ENCODE peak calls at places on chromosomes 13 and 19, in six cellular contexts. Q is SK-N-SH, B is astrocyte, V is PC-9, G is PC-3, I is neural progenitor cell. W is an unnamed sample.

GRCh38 chr19:33146209-33146608 is 14.3 kb downstream of the WDR88 start:
- DNase-seq in Q (no peak), B (no peak), V (no peak), G (no peak), I (no peak), W (no peak)

GRCh38 chr19:9862897-9863296 is 27.8 kb downstream of the PIN1 start:
- DNase-seq in Q (no peak), B (no peak), V (no peak), G (no peak), I (no peak), W (no peak)

GRCh38 chr19:1941146-1942077 is at the start of gene CSNK1G2:
- DNase-seq in Q (no peak), B (no peak), V (no peak), G (no peak), I (no peak), W (no peak)

GRCh38 chr13:76812971-76813691 is 73.1 kb downstream of the KCTD12 start:
- DNase-seq in Q (no peak), B (no peak), V (no peak), G (no peak), I (no peak), W (peak; percentile 31)

GRCh38 chr13:52159159-52159982 is at the start of gene NEK3:
- DNase-seq in Q (peak; percentile 93), B (peak; percentile 49), V (peak; percentile 29), G (peak; percentile 48), I (peak; percentile 84), W (peak; percentile 65)

GRCh38 chr13:102978168-102978567 is 88.0 kb downstream of the SLC10A2 start:
- DNase-seq in Q (no peak), B (no peak), V (no peak), G (no peak), I (no peak), W (no peak)

GRCh38 chr19:3515891-3516422 is 9.8 kb downstream of the FZR1 start:
- DNase-seq in Q (no peak), B (peak; percentile 54), V (no peak), G (no peak), I (no peak), W (peak; percentile 60)

GRCh38 chr13:106176103-106176502 is 359.4 kb downstream of the EFNB2 start:
- DNase-seq in Q (no peak), B (peak; percentile 93), V (no peak), G (no peak), I (no peak), W (peak; percentile 93)

GRCh38 chr19:31139871-31140505 is 209.2 kb downstream of the TSHZ3 start:
- DNase-seq in Q (no peak), B (peak; percentile 93), V (no peak), G (peak; percentile 14), I (no peak), W (peak; percentile 94)

GRCh38 chr19:48969276-48970138 is 4.4 kb downstream of the FTL start:
- DNase-seq in Q (no peak), B (no peak), V (no peak), G (no peak), I (no peak), W (no peak)

GRCh38 chr13:97566907-97567306 is 132.9 kb downstream of the RAP2A start:
- DNase-seq in Q (no peak), B (no peak), V (no peak), G (no peak), I (no peak), W (no peak)
- TF ChIP-seq CTCF in Q (peak; percentile 19), B (no peak), V (no peak), G (no peak), I (no peak), W (no peak)

GRCh38 chr19:12731337-12731736 is 3.1 kb downstream of the TRIR start:
- DNase-seq in Q (no peak), B (no peak), V (no peak), G (no peak), I (no peak), W (no peak)

GRCh38 chr19:12737666-12738351 is 512 bp downstream of the GET3 start:
- DNase-seq in Q (no peak), B (no peak), V (no peak), G (no peak), I (no peak), W (no peak)

GRCh38 chr19:12733907-12734214 is 623 bp downstream of the TRIR start:
- DNase-seq in Q (no peak), B (no peak), V (no peak), G (no peak), I (no peak), W (no peak)

GRCh38 chr19:12733369-12733896 is 1.1 kb downstream of the TRIR start:
- DNase-seq in Q (peak; percentile 76), B (peak; percentile 54), V (no peak), G (peak; percentile 53), I (peak; percentile 52), W (peak; percentile 62)

DNA sequence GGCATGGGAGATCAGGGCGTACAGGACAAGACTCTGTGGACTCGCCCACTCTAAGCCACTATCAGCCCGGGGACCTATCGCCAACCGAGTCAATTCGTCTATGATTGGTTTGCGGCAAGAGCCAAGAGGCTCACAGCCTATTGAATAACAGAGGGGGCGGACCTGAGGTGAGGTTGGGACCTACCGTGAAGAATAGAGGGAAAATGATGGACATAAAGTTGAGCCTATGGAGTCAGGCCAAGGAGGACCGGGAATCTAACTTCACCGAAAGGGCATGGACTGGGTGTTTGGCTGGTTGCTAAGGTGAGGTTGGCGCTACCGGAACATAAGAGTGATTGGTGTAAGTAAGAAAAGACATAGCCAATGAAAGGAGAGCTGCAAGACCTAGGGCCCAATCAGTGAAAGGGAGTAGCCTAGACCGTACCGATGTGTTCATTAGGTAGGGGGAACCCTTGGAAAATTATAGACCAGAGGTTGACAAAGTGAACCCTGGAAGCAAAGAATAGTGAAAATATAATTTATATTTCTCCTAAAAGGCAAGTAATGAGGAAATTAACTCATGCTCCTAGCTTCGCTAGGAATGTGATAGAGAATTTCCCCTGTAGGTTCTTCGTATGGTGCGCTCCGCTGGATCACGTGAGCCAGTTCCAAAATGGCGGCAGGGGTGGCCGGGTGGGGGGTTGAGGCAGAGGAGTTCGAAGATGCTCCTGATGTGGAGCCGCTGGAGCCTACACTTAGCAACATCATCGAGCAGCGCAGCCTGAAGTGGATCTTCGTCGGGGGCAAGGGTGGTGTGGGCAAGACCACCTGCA is at the start of gene GET3:
- DNase-seq in Q (peak; percentile 86), B (peak; percentile 100), V (peak; percentile 94), G (peak; percentile 100), I (peak; percentile 98), W (peak; percentile 100)
- H2AFZ ChIP-seq in Q (peak within 1 kb of the TSS; percentile 82), B (peak within 1 kb of the TSS; percentile 87), V (peak within 1 kb of the TSS; percentile 78), G (peak within 1 kb of the TSS; percentile 91), I (peak within 1 kb of the TSS; percentile 96), W (peak within 1 kb of the TSS; percentile 81)

GRCh38 chr13:45932172-45932571 is 80.6 kb upstream of the SIAH3 start:
- DNase-seq in Q (no peak), B (no peak), V (no peak), G (no peak), I (no peak), W (no peak)

GRCh38 chr13:45928196-45928595 is 76.6 kb upstream of the SIAH3 start:
- DNase-seq in Q (no peak), B (no peak), V (no peak), G (no peak), I (no peak), W (no peak)

GRCh38 chr13:45925151-45925550 is 73.6 kb upstream of the SIAH3 start:
- DNase-seq in Q (no peak), B (no peak), V (no peak), G (peak; percentile 4), I (no peak), W (peak; percentile 5)

GRCh38 chr13:45931211-45931610 is 79.7 kb upstream of the SIAH3 start:
- DNase-seq in Q (no peak), B (no peak), V (no peak), G (no peak), I (no peak), W (no peak)

DNA sequence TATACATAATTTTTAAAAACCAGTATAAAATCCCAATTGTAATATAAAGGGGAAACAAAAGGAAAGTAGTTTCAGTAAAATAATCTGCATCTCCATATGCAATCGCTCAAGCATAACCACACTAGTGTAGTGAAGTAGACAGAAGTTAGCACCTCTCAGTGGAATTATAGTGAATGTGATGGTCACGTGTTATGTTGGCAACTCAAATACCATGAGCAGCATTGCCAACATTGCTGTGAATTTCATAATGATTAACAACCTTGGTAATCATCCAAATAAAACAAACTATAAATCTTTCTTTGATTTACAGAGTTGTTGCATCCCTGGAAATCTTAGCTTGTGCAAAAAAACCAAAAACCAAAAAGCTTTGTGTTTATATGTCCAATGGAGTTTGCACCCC is 77.3 kb upstream of the SIAH3 start:
- DNase-seq in Q (no peak), B (peak; percentile 15), V (no peak), G (peak; percentile 11), I (no peak), W (peak; percentile 16)
- TF ChIP-seq CTCF in Q (no peak), B (no peak), V (no peak), G (no peak), I (no peak), W (no peak)

GRCh38 chr19:58519087-58519354 is 589 bp downstream of the ZBTB45 start:
- DNase-seq in Q (peak; percentile 88), B (peak; percentile 60), V (peak; percentile 59), G (peak; percentile 77), I (peak; percentile 89), W (peak; percentile 72)
- H2AFZ ChIP-seq in Q (peak overlapping the region; percentile 86), B (peak overlapping the region; percentile 88), V (peak overlapping the region; percentile 92), G (peak overlapping the region; percentile 85), I (peak overlapping the region; percentile 20), W (peak overlapping the region; percentile 71)

DNA sequence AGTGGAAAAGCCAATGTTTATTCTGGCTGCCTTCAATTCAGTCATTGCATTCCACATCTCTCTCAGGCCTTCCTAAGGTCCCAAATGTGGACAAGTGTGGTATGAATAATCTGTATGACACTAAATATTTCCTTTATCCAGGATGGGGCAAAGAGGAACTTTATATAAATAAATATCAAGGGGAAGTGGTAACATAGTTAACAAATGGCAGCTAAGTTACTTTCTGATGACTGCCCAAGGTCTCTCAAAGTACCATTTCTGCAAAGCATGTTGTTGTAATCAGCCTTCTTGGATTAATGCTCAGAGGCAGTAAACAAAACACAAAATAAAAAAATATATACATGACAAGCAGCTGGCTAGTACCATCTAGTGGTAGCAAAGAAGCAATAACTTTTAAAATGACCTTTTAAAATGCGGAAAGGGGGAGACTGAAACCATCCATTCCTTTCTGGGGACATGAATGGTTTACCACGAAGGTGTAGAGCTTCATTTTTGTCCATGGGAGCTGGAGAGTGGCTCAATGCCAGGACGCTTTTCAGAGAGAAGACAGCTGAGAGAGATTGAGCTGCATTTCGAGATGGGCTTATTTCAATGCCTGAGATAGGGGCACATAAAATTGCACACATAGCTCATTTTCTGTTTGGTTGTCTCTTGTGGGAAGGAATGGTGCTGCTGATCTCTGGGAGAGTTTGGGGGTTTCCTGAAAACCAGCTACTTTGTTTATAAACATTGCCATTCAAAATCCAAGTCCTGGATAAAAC is 259.2 kb downstream of the RFC3 start:
- DNase-seq in Q (peak; percentile 35), B (peak; percentile 70), V (no peak), G (peak; percentile 48), I (peak; percentile 3), W (peak; percentile 52)
- TF ChIP-seq CTCF in Q (peak; percentile 79), B (peak; percentile 67), V (peak; percentile 85), G (peak; percentile 81), I (peak; percentile 59), W (peak; percentile 69)

W was measured in fibroblast of lung.